ENCODE peak calls at places on chromosomes 16 and 17, in four cellular contexts. Q is heart left ventricle, X is AG04449, A is cardiac muscle cell. Z is an unnamed sample.

GRCh38 chr17:28267720-28268609 is 51.0 kb upstream of the TMEM97 start:
- DNase-seq in Q (no peak), X (no peak), A (no peak), Z (no peak)

GRCh38 chr16:69796285-69797118 is 34.4 kb downstream of the WWP2 start:
- DNase-seq in Q (no peak), X (no peak), A (peak), Z (peak)

GRCh38 chr17:3003401-3004149 is 59.8 kb downstream of the OR1D5 start:
- DNase-seq in Q (peak), X (no peak), A (no peak), Z (no peak)

GRCh38 chr17:66858182-66859083 is 23.5 kb downstream of the CACNG5 start:
- DNase-seq in Q (no peak), X (no peak), A (peak), Z (no peak)

GRCh38 chr16:30902070-30902972 is 5.9 kb downstream of the CTF1 start:
- DNase-seq in Q (peak), X (no peak), A (peak), Z (no peak)

GRCh38 chr16:71610936-71611871 is 14.8 kb upstream of the MARVELD3 start:
- DNase-seq in Q (peak), X (no peak), A (peak), Z (no peak)

GRCh38 chr17:78748730-78749317 is 33.2 kb downstream of the CYTH1 start:
- DNase-seq in Q (peak), X (no peak), A (no peak), Z (peak)

GRCh38 chr17:64254755-64255154 is 8.3 kb downstream of the TEX2 start:
- DNase-seq in Q (no peak), X (no peak), A (no peak), Z (no peak)

GRCh38 chr16:58556678-58557077 is 41.4 kb downstream of the SETD6 start:
- DNase-seq in Q (no peak), X (no peak), A (no peak), Z (no peak)

GRCh38 chr17:57092171-57092570 is 7.1 kb downstream of the AKAP1 start:
- DNase-seq in Q (no peak), X (no peak), A (no peak), Z (peak)

GRCh38 chr17:19904924-19905323 is 37.2 kb upstream of the ULK2 start:
- DNase-seq in Q (peak), X (no peak), A (no peak), Z (no peak)

GRCh38 chr16:28035866-28036393 is 27.6 kb downstream of the GSG1L start:
- DNase-seq in Q (no peak), X (no peak), A (no peak), Z (no peak)

GRCh38 chr17:62064029-62064790 is 868 bp downstream of the MED13 start:
- DNase-seq in Q (no peak), X (no peak), A (no peak), Z (no peak)

GRCh38 chr16:1788708-1789100 is 4.8 kb downstream of the IGFALS start:
- DNase-seq in Q (no peak), X (no peak), A (no peak), Z (no peak)

GRCh38 chr17:31411707-31412285 is 20.3 kb downstream of the RAB11FIP4 start:
- DNase-seq in Q (no peak), X (no peak), A (no peak), Z (no peak)

GRCh38 chr17:74569392-74570003 is 2.2 kb upstream of the CD300H start:
- DNase-seq in Q (peak), X (peak), A (no peak), Z (peak)

GRCh38 chr16:72189865-72190371 is 18.0 kb upstream of the PMFBP1 start:
- DNase-seq in Q (no peak), X (peak), A (no peak), Z (no peak)

GRCh38 chr17:65225061-65225460 is 87.9 kb downstream of the RGS9 start:
- DNase-seq in Q (no peak), X (no peak), A (no peak), Z (no peak)

GRCh38 chr16:2799852-2800226 is 1.6 kb downstream of the PRSS41 start:
- DNase-seq in Q (no peak), X (no peak), A (peak), Z (no peak)

GRCh38 chr16:51236583-51236982 is 85.5 kb upstream of the SALL1 start:
- DNase-seq in Q (no peak), X (no peak), A (no peak), Z (no peak)

GRCh38 chr17:55433029-55433628 is 11.5 kb upstream of the MMD start:
- DNase-seq in Q (no peak), X (no peak), A (no peak), Z (no peak)

GRCh38 chr17:17896746-17897145 is 60.0 kb upstream of the SREBF1 start:
- DNase-seq in Q (no peak), X (no peak), A (no peak), Z (no peak)

GRCh38 chr17:1592751-1593629 is 30.4 kb upstream of the PITPNA start:
- DNase-seq in Q (no peak), X (no peak), A (no peak), Z (no peak)

GRCh38 chr17:58476812-58477211 is 11.4 kb downstream of the HSF5 start:
- DNase-seq in Q (no peak), X (no peak), A (no peak), Z (no peak)

GRCh38 chr17:78997231-78997741 is 12.3 kb downstream of the CANT1 start:
- DNase-seq in Q (no peak), X (no peak), A (no peak), Z (no peak)

GRCh38 chr16:17404903-17405691 is 65.7 kb downstream of the XYLT1 start:
- DNase-seq in Q (peak), X (no peak), A (no peak), Z (peak)

GRCh38 chr16:29198231-29198630 is 208.3 kb downstream of the NPIPB11 start:
- DNase-seq in Q (no peak), X (no peak), A (no peak), Z (no peak)

DNA sequence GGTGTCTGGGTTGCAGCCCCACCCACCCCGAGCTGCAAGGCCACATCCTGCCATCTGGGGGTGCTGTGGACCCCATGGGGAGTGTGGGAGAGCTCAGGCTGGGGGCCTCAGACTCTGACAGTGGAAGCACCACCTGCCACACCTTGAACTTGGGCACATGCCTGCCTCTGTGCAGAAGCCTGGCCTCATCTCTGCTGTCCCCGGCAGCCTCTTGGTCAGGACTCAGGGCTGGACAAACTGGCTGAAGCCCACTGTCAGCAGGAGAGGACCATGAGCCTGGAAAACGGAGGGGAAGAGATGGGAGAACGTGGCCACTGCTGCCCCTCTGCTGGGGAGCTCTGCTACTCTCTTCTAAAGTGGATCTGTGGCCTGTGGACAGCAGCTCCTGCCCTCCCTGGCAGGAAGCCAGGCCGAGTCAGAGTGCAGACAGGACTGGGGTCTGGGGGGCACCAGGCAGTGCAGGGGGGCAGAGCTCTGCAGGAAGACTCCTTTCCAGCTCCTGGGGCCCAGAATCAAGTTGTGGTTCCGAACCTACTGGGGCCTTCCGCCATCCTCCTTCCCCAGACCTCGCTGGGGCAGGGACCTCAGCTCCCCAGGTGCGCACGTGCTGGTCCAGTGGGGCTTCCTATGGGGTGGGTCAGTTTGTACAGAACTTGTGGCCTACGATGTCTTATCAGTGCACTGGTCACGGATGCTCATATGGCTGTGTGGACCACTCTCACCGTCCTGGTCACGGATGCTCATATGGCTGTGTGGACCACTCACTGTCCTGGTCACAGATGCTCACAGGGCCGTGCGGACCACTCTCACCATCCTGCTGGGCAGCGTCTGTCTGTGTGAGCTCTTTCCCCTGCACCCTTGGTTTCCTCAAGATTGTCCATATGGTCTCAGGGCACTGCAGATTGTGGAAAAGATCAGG is 207.7 kb downstream of the LAT start:
- DNase-seq in Q (peak), X (no peak), A (no peak), Z (no peak)
- TF ChIP-seq CTCF in Q (no peak), X (peak), A (peak), Z (peak)

GRCh38 chr17:41885733-41886132 is 20.5 kb upstream of the KLHL11 start:
- DNase-seq in Q (no peak), X (no peak), A (peak), Z (no peak)
- TF ChIP-seq CTCF in Q (no peak), X (peak), A (peak), Z (peak)

DNA sequence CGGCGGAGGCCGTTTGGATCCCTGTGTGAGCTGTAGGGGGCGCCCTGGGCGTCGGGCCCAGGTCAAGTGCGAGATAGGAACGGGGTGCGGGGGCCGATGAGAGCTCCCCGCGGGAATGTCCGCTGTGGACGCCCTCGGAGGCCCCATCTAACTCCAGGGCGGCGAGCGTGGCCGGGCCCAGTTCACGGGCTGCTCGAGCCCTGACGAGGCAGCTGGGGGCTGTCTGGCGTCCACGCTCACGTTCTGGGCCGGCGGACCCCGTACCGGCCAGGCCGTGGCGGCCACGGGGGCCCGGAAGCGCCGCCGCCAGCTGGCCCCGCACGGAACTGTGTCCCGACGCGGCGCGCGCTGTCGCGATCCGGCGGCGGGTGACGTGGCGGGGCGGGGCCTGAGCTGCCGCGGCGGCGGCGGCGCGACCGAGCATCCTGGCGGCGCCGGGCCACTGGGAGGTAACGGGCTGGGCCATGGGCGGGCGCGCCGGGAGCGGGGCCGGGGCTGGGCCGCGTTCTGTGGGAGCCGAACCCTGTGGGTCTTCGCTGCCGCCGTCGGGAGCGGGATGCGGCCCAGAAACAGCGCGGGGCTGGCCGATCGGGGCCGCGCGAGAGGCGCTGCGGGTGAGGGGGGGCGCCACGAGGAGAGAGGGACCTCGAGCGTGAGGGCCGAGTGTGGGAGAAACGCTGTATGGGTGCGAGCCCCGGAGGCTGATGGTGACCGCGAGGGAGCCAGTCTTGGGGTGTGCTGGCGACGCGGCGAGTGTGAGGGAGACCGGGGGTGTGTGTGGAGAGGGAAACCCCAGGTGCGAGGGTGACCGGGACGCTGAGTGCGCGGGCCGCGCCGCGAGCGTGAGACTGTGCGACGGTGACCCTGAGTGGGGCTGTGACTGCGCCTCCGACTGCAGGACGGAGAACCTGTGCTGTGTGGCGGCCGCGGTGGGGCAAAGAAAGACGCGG is at the start of gene SLC7A6:
- DNase-seq in Q (peak), X (no peak), A (peak), Z (no peak)
- TF ChIP-seq CTCF in Q (peak), X (peak), A (peak), Z (peak)

DNA sequence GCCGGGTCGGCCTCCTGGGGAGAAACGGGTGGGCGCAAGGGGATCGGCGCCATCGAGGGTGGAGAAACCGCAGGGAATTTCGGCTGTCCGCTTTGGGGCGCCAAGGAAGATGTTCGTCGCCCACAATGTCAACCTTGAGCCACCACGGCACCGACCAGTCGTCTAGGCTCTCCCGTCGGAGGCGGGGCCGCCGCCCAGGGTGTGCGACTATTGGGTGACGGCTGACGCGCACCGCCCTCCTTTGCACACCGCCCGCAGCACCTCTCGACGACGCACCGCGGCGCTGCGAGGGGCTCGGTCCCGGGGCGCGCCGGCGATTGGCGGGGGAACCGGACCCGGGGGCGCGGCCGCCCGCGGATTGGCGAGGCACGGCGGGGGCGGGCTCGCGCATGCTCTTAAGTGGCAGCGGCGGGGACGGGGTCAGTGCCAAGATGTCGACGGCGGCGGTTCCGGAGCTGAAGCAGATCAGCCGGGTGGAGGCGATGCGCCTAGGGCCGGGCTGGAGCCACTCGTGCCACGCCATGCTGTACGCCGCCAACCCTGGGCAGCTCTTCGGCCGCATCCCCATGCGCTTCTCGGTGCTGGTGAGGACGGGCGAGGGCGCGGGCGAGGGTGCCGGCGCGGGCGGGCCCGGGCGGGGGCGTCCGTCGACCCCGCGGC is at the start of gene NUDT16L1:
- DNase-seq in Q (peak), X (peak), A (peak), Z (peak)
- TF ChIP-seq CTCF in Q (peak), X (peak), A (peak), Z (no peak)

GRCh38 chr17:76367647-76368046 is 13.9 kb upstream of the PRPSAP1 start:
- DNase-seq in Q (no peak), X (no peak), A (no peak), Z (no peak)

GRCh38 chr17:76366247-76366646 is 12.5 kb upstream of the PRPSAP1 start:
- DNase-seq in Q (no peak), X (no peak), A (no peak), Z (no peak)

GRCh38 chr17:76363107-76363801 is 9.5 kb upstream of the PRPSAP1 start:
- DNase-seq in Q (no peak), X (no peak), A (no peak), Z (no peak)

GRCh38 chr17:76368545-76368944 is 14.8 kb upstream of the PRPSAP1 start:
- DNase-seq in Q (no peak), X (no peak), A (no peak), Z (no peak)

GRCh38 chr17:76365256-76365903 is 11.7 kb upstream of the PRPSAP1 start:
- DNase-seq in Q (no peak), X (no peak), A (no peak), Z (no peak)
- TF ChIP-seq CTCF in Q (peak), X (peak), A (peak), Z (peak)

GRCh38 chr16:53220585-53220984 is 165.8 kb downstream of the CHD9 start:
- DNase-seq in Q (no peak), X (no peak), A (peak), Z (no peak)
- TF ChIP-seq CTCF in Q (peak), X (peak), A (peak), Z (peak)

DNA sequence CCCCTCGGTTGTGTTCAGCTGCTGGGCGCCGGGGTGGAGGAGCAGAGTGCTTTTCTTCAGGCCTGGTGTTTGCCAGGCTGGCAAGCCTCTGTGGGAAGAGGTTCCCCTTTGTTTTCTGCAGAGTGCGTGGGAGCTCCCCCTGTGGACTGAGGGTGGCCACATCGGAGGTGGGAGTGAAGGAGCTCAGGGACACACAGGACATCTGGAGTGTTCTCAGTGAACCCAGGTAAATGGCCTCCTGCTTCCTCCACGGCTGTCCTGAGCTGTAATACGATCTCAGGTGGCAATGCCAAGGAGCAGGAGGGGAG is 39.2 kb upstream of the IRF8 start:
- DNase-seq in Q (no peak), X (no peak), A (no peak), Z (no peak)
- TF ChIP-seq CTCF in Q (no peak), X (no peak), A (no peak), Z (no peak)

Z was measured in AG09319.